ENCODE peak calls at places on chromosomes 16 and 17, in six cellular contexts. One of them, this sample, is unnamed.

GRCh38 chr17:2090804-2091534 is 36.1 kb downstream of the HIC1 start:
- DNase-seq in GM23338: peak; percentile 89
- DNase-seq in brain microvascular endothelial cell: peak; percentile 94
- DNase-seq in body of pancreas: peak; percentile 35
- DNase-seq in ascending aorta: no peak
- DNase-seq in LNCaP clone FGC: peak; percentile 45
- DNase-seq in this sample: peak; percentile 94

GRCh38 chr16:30092373-30093010 is 768 bp upstream of the TBX6 start:
- DNase-seq in GM23338: peak; percentile 94
- DNase-seq in brain microvascular endothelial cell: peak; percentile 44
- DNase-seq in body of pancreas: peak; percentile 58
- DNase-seq in ascending aorta: peak; percentile 76
- DNase-seq in LNCaP clone FGC: no peak
- DNase-seq in this sample: no peak

GRCh38 chr16:64196444-64196843 is 925.4 kb downstream of the CDH11 start:
- DNase-seq in GM23338: no peak
- DNase-seq in brain microvascular endothelial cell: peak; percentile 56
- DNase-seq in body of pancreas: no peak
- DNase-seq in ascending aorta: no peak
- DNase-seq in LNCaP clone FGC: no peak
- DNase-seq in this sample: peak; percentile 58

GRCh38 chr17:16948587-16949376 is 23.1 kb downstream of the TNFRSF13B start:
- DNase-seq in GM23338: no peak
- DNase-seq in brain microvascular endothelial cell: no peak
- DNase-seq in body of pancreas: no peak
- DNase-seq in ascending aorta: no peak
- DNase-seq in LNCaP clone FGC: no peak
- DNase-seq in this sample: no peak

GRCh38 chr17:17348872-17349723 is 45.9 kb downstream of the NT5M start:
- DNase-seq in GM23338: no peak
- DNase-seq in brain microvascular endothelial cell: no peak
- DNase-seq in body of pancreas: no peak
- DNase-seq in ascending aorta: no peak
- DNase-seq in LNCaP clone FGC: no peak
- DNase-seq in this sample: no peak

GRCh38 chr17:64496348-64496785 is 487 bp downstream of the POLG2 start:
- DNase-seq in GM23338: peak; percentile 21
- DNase-seq in brain microvascular endothelial cell: no peak
- DNase-seq in body of pancreas: no peak
- DNase-seq in ascending aorta: no peak
- DNase-seq in LNCaP clone FGC: no peak
- DNase-seq in this sample: no peak

GRCh38 chr16:5560084-5560483 is 462.5 kb upstream of the EEF2KMT start:
- DNase-seq in GM23338: no peak
- DNase-seq in brain microvascular endothelial cell: no peak
- DNase-seq in body of pancreas: no peak
- DNase-seq in ascending aorta: no peak
- DNase-seq in LNCaP clone FGC: no peak
- DNase-seq in this sample: no peak

GRCh38 chr16:87255866-87256265 is 61.3 kb downstream of the C16orf95 start:
- DNase-seq in GM23338: no peak
- DNase-seq in brain microvascular endothelial cell: no peak
- DNase-seq in body of pancreas: no peak
- DNase-seq in ascending aorta: no peak
- DNase-seq in LNCaP clone FGC: no peak
- DNase-seq in this sample: no peak

GRCh38 chr16:57192720-57193486 is 6.8 kb downstream of the RSPRY1 start:
- DNase-seq in GM23338: no peak
- DNase-seq in brain microvascular endothelial cell: peak; percentile 3
- DNase-seq in body of pancreas: no peak
- DNase-seq in ascending aorta: no peak
- DNase-seq in LNCaP clone FGC: no peak
- DNase-seq in this sample: no peak

GRCh38 chr16:86324320-86324719 is 186.0 kb upstream of the FOXF1 start:
- DNase-seq in GM23338: no peak
- DNase-seq in brain microvascular endothelial cell: no peak
- DNase-seq in body of pancreas: no peak
- DNase-seq in ascending aorta: no peak
- DNase-seq in LNCaP clone FGC: no peak
- DNase-seq in this sample: no peak

GRCh38 chr16:56709686-56710040 is 20.3 kb upstream of the NUP93 start:
- DNase-seq in GM23338: no peak
- DNase-seq in brain microvascular endothelial cell: no peak
- DNase-seq in body of pancreas: no peak
- DNase-seq in ascending aorta: no peak
- DNase-seq in LNCaP clone FGC: no peak
- DNase-seq in this sample: no peak

GRCh38 chr16:75282811-75283281 is 31.4 kb upstream of the BCAR1 start:
- DNase-seq in GM23338: peak; percentile 49
- DNase-seq in brain microvascular endothelial cell: no peak
- DNase-seq in body of pancreas: no peak
- DNase-seq in ascending aorta: no peak
- DNase-seq in LNCaP clone FGC: no peak
- DNase-seq in this sample: no peak

GRCh38 chr16:77541131-77541530 is 106.3 kb upstream of the ADAMTS18 start:
- DNase-seq in GM23338: peak; percentile 36
- DNase-seq in brain microvascular endothelial cell: no peak
- DNase-seq in body of pancreas: no peak
- DNase-seq in ascending aorta: no peak
- DNase-seq in LNCaP clone FGC: no peak
- DNase-seq in this sample: no peak

GRCh38 chr17:48505788-48506187 is 25.0 kb downstream of the HOXB1 start:
- DNase-seq in GM23338: no peak
- DNase-seq in brain microvascular endothelial cell: peak; percentile 70
- DNase-seq in body of pancreas: no peak
- DNase-seq in ascending aorta: no peak
- DNase-seq in LNCaP clone FGC: peak; percentile 42
- DNase-seq in this sample: peak; percentile 80

GRCh38 chr16:22743401-22743800 is 70.6 kb upstream of the HS3ST2 start:
- DNase-seq in GM23338: no peak
- DNase-seq in brain microvascular endothelial cell: no peak
- DNase-seq in body of pancreas: no peak
- DNase-seq in ascending aorta: no peak
- DNase-seq in LNCaP clone FGC: no peak
- DNase-seq in this sample: no peak

GRCh38 chr16:55899857-55900256 is 24.7 kb upstream of the CES5A start:
- DNase-seq in GM23338: no peak
- DNase-seq in brain microvascular endothelial cell: no peak
- DNase-seq in body of pancreas: no peak
- DNase-seq in ascending aorta: no peak
- DNase-seq in LNCaP clone FGC: no peak
- DNase-seq in this sample: no peak

GRCh38 chr17:10574324-10574723 is 24.9 kb upstream of the MYH2 start:
- DNase-seq in GM23338: no peak
- DNase-seq in brain microvascular endothelial cell: no peak
- DNase-seq in body of pancreas: no peak
- DNase-seq in ascending aorta: no peak
- DNase-seq in LNCaP clone FGC: no peak
- DNase-seq in this sample: no peak

GRCh38 chr17:12512712-12513355 is 152.9 kb upstream of the MYOCD start:
- DNase-seq in GM23338: no peak
- DNase-seq in brain microvascular endothelial cell: no peak
- DNase-seq in body of pancreas: no peak
- DNase-seq in ascending aorta: no peak
- DNase-seq in LNCaP clone FGC: no peak
- DNase-seq in this sample: peak; percentile 63

GRCh38 chr16:4283939-4284338 is 11.1 kb upstream of the TFAP4 start:
- DNase-seq in GM23338: no peak
- DNase-seq in brain microvascular endothelial cell: no peak
- DNase-seq in body of pancreas: no peak
- DNase-seq in ascending aorta: no peak
- DNase-seq in LNCaP clone FGC: no peak
- DNase-seq in this sample: peak; percentile 20

GRCh38 chr16:83253526-83253925 is 554.3 kb upstream of the HSBP1 start:
- DNase-seq in GM23338: no peak
- DNase-seq in brain microvascular endothelial cell: no peak
- DNase-seq in body of pancreas: no peak
- DNase-seq in ascending aorta: no peak
- DNase-seq in LNCaP clone FGC: no peak
- DNase-seq in this sample: no peak

GRCh38 chr16:15857779-15858560 is 1.1 kb upstream of the MYH11 start:
- DNase-seq in GM23338: peak; percentile 86
- DNase-seq in brain microvascular endothelial cell: peak; percentile 22
- DNase-seq in body of pancreas: peak; percentile 23
- DNase-seq in ascending aorta: peak; percentile 25
- DNase-seq in LNCaP clone FGC: no peak
- DNase-seq in this sample: no peak

GRCh38 chr16:67936876-67937605 is 391 bp upstream of the PSMB10 start:
- DNase-seq in GM23338: no peak
- DNase-seq in brain microvascular endothelial cell: no peak
- DNase-seq in body of pancreas: peak; percentile 9
- DNase-seq in ascending aorta: peak; percentile 44
- DNase-seq in LNCaP clone FGC: no peak
- DNase-seq in this sample: peak; percentile 43

GRCh38 chr17:7004398-7005253 is 7.8 kb upstream of the RNASEK start:
- DNase-seq in GM23338: peak; percentile 87
- DNase-seq in brain microvascular endothelial cell: peak; percentile 43
- DNase-seq in body of pancreas: no peak
- DNase-seq in ascending aorta: no peak
- DNase-seq in LNCaP clone FGC: peak; percentile 52
- DNase-seq in this sample: peak; percentile 56

GRCh38 chr17:50151937-50152547 is 1.6 kb upstream of the PPP1R9B start:
- DNase-seq in GM23338: peak; percentile 96
- DNase-seq in brain microvascular endothelial cell: peak; percentile 87
- DNase-seq in body of pancreas: peak; percentile 88
- DNase-seq in ascending aorta: peak; percentile 72
- DNase-seq in LNCaP clone FGC: peak; percentile 81
- DNase-seq in this sample: peak; percentile 81

GRCh38 chr16:69762843-69763556 is 868 bp downstream of the WWP2 start:
- DNase-seq in GM23338: no peak
- DNase-seq in brain microvascular endothelial cell: peak; percentile 20
- DNase-seq in body of pancreas: no peak
- DNase-seq in ascending aorta: no peak
- DNase-seq in LNCaP clone FGC: peak; percentile 42
- DNase-seq in this sample: peak; percentile 46

GRCh38 chr16:50306287-50306686 is 39.9 kb downstream of the ADCY7 start:
- DNase-seq in GM23338: no peak
- DNase-seq in brain microvascular endothelial cell: no peak
- DNase-seq in body of pancreas: no peak
- DNase-seq in ascending aorta: no peak
- DNase-seq in LNCaP clone FGC: no peak
- DNase-seq in this sample: no peak

GRCh38 chr17:56851008-56851407 is 17.1 kb downstream of the DGKE start:
- DNase-seq in GM23338: no peak
- DNase-seq in brain microvascular endothelial cell: no peak
- DNase-seq in body of pancreas: no peak
- DNase-seq in ascending aorta: no peak
- DNase-seq in LNCaP clone FGC: no peak
- DNase-seq in this sample: no peak

GRCh38 chr17:76458580-76459490 is 5.9 kb upstream of the UBE2O start:
- DNase-seq in GM23338: peak; percentile 94
- DNase-seq in brain microvascular endothelial cell: peak; percentile 52
- DNase-seq in body of pancreas: peak; percentile 68
- DNase-seq in ascending aorta: no peak
- DNase-seq in LNCaP clone FGC: no peak
- DNase-seq in this sample: peak; percentile 54
- TF ChIP-seq CTCF in GM23338: peak; percentile 68
- TF ChIP-seq CTCF in brain microvascular endothelial cell: peak; percentile 86
- TF ChIP-seq CTCF in body of pancreas: peak; percentile 51
- TF ChIP-seq CTCF in ascending aorta: no peak
- TF ChIP-seq CTCF in LNCaP clone FGC: peak; percentile 58
- TF ChIP-seq CTCF in this sample: peak; percentile 74

DNA sequence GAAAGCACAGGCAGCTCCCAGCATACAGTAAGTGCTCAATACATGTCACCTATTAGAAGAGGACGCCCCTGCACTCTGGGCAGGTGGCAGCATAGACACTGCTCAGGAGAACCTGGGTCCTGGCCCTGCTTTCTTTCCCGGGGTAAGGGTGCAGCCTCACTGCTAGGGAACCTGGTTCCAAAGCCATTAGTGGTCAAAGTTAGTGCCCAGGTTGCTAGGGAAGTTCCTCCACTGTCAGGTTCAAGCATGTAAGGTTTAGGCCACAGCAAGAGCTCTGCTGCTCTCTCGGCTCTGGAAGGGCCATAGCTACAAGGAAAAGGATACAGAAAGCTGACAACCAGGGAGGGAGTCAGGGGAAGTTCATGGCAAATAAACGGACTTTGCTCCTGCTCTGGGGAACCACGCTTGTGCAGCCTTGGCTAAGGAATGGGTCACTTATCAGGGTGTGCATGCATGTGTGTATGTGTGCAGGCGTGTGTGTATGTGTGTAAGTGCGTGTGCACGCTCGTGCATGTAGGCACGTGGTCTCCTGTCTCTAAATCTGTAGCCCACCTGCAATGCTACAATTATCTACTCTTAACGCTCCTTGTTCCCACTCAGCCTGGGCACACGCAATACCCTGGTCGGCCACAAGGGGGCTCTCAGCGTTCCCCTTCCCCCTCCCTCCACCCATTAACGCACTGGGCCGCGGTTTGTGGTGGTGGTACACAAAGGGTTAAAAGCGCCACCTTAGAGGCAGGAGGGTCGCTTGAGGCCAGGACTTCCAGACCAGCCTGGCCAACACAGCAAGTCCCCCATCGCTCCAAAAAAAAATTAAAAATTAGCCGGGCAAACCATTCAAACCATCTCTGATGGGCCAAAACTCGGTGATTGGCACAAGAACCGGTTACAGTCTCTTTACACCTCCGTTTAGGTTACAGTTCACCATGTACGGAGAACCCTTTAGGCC is 48.5 kb upstream of the KDM8 start:
- DNase-seq in GM23338: peak; percentile 88
- DNase-seq in brain microvascular endothelial cell: peak; percentile 24
- DNase-seq in body of pancreas: peak; percentile 46
- DNase-seq in ascending aorta: no peak
- DNase-seq in LNCaP clone FGC: no peak
- DNase-seq in this sample: no peak
- TF ChIP-seq CTCF in GM23338: peak; percentile 88
- TF ChIP-seq CTCF in brain microvascular endothelial cell: peak; percentile 99
- TF ChIP-seq CTCF in body of pancreas: peak; percentile 95
- TF ChIP-seq CTCF in ascending aorta: peak; percentile 78
- TF ChIP-seq CTCF in LNCaP clone FGC: peak; percentile 96
- TF ChIP-seq CTCF in this sample: peak; percentile 97

GRCh38 chr17:44581868-44582267 is 24.6 kb downstream of the FZD2 start:
- DNase-seq in GM23338: peak; percentile 61
- DNase-seq in brain microvascular endothelial cell: no peak
- DNase-seq in body of pancreas: no peak
- DNase-seq in ascending aorta: no peak
- DNase-seq in LNCaP clone FGC: no peak
- DNase-seq in this sample: no peak
- TF ChIP-seq CTCF in GM23338: peak; percentile 43
- TF ChIP-seq CTCF in brain microvascular endothelial cell: peak; percentile 49
- TF ChIP-seq CTCF in body of pancreas: no peak
- TF ChIP-seq CTCF in ascending aorta: peak; percentile 12
- TF ChIP-seq CTCF in LNCaP clone FGC: peak; percentile 25
- TF ChIP-seq CTCF in this sample: peak; percentile 49

DNA sequence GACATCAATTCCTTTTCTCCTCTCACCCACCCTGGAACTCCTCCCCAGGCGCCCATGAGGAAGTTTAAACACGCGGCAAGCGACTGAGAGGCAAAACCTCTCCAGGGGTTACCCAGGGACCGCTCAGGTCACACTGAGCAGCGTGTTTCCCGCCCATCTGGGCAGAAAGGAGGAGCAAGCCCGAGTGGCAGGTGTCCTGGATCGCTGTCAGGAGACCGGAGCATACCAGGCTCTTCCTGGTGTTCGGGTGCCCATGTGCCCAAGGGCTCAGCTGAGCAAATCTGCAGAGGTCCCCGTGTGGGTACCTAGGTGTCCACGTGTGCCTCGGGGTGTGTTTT is 480 bp downstream of the SLC25A19 start:
- DNase-seq in GM23338: peak; percentile 72
- DNase-seq in brain microvascular endothelial cell: no peak
- DNase-seq in body of pancreas: no peak
- DNase-seq in ascending aorta: no peak
- DNase-seq in LNCaP clone FGC: no peak
- DNase-seq in this sample: no peak
- TF ChIP-seq CTCF in GM23338: no peak
- TF ChIP-seq CTCF in brain microvascular endothelial cell: no peak
- TF ChIP-seq CTCF in body of pancreas: no peak
- TF ChIP-seq CTCF in ascending aorta: no peak
- TF ChIP-seq CTCF in LNCaP clone FGC: no peak
- TF ChIP-seq CTCF in this sample: no peak

This sample was measured in HFFc6.